ENCODE peak calls at places on chromosomes 4 and X, in five cellular contexts. E, M, Q, I and O are unnamed samples.

GRCh38 chrX:134315893-134316292 is 78.9 kb downstream of the CCDC160 start:
- DNase-seq in E (no peak), M (no peak), Q (peak; percentile 36), I (no peak), O (no peak)

GRCh38 chrX:16160729-16161128 is 6.6 kb upstream of the MAGEB17 start:
- DNase-seq in E (no peak), M (peak; percentile 54), Q (peak; percentile 89), I (no peak), O (peak; percentile 89)

GRCh38 chr4:77931452-77932135 is 69.0 kb downstream of the MRPL1 start:
- DNase-seq in E (no peak), M (peak; percentile 86), Q (peak; percentile 95), I (no peak), O (no peak)

GRCh38 chr4:145069361-145069760 is 28.6 kb downstream of the ANAPC10 start:
- DNase-seq in E (no peak), M (peak; percentile 44), Q (peak; percentile 73), I (no peak), O (no peak)

GRCh38 chr4:62917649-62918048 is 1491.6 kb downstream of the TECRL start:
- DNase-seq in E (no peak), M (no peak), Q (peak; percentile 1), I (no peak), O (no peak)

GRCh38 chrX:19889582-19890342 is 2.4 kb upstream of the SH3KBP1 start:
- DNase-seq in E (no peak), M (peak; percentile 77), Q (peak; percentile 68), I (no peak), O (peak; percentile 63)

GRCh38 chr4:166501941-166502382 is 628.9 kb downstream of the TLL1 start:
- DNase-seq in E (no peak), M (peak; percentile 55), Q (peak; percentile 49), I (no peak), O (peak; percentile 26)

GRCh38 chr4:175850240-175850639 is 38.2 kb upstream of the GPM6A start:
- DNase-seq in E (no peak), M (no peak), Q (no peak), I (no peak), O (no peak)

GRCh38 chr4:2843909-2844584 is 403 bp downstream of the ADD1 start:
- DNase-seq in E (peak; percentile 41), M (peak; percentile 36), Q (no peak), I (no peak), O (peak; percentile 36)